ENCODE peak calls at places on chromosomes 16 and 17, in four cellular contexts. J, M, A and R are unnamed samples.
A peak's percentile ranks its signal among the peaks of the same experiment; 100 is the strongest.

GRCh38 chr17:38444151-38444550 is 15.9 kb downstream of the ARHGAP23 start:
- DNase-seq in J (peak; percentile 92), M (peak; percentile 76), A (peak; percentile 65), R (peak; percentile 81)

GRCh38 chr17:143785-144281 is 6.5 kb downstream of the SCGB1C2 start:
- DNase-seq in J (peak; percentile 96), M (peak; percentile 85), A (peak; percentile 52), R (peak; percentile 90)

GRCh38 chr17:72342582-72343527 is 222.0 kb downstream of the SOX9 start:
- DNase-seq in J (no peak), M (peak; percentile 57), A (peak; percentile 28), R (no peak)

GRCh38 chr17:54903375-54903774 is 2.7 kb downstream of the TOM1L1 start:
- DNase-seq in J (no peak), M (peak; percentile 62), A (peak; percentile 60), R (no peak)

GRCh38 chr16:18788828-18789514 is 1.2 kb downstream of the RPS15A start:
- DNase-seq in J (no peak), M (no peak), A (no peak), R (no peak)

GRCh38 chr16:80040413-80040812 is 439.9 kb upstream of the MAF start:
- DNase-seq in J (no peak), M (no peak), A (no peak), R (no peak)

GRCh38 chr16:65855171-65856145 is 511.0 kb upstream of the CDH5 start:
- DNase-seq in J (no peak), M (no peak), A (no peak), R (no peak)

GRCh38 chr17:17313350-17313991 is 10.3 kb downstream of the NT5M start:
- DNase-seq in J (peak; percentile 91), M (peak; percentile 68), A (no peak), R (peak; percentile 87)

GRCh38 chr17:77281904-77282367 is 141.2 kb downstream of the SEC14L1 start:
- DNase-seq in J (no peak), M (peak; percentile 80), A (no peak), R (no peak)

GRCh38 chr17:50967795-50968194 is 101.6 kb upstream of the TOB1 start:
- DNase-seq in J (no peak), M (no peak), A (peak; percentile 76), R (no peak)

GRCh38 chr17:72587773-72588511 is 467.1 kb downstream of the SOX9 start:
- DNase-seq in J (no peak), M (no peak), A (no peak), R (no peak)

GRCh38 chr17:31072186-31072585 is 22.6 kb upstream of the NF1 start:
- DNase-seq in J (no peak), M (no peak), A (peak; percentile 84), R (no peak)

GRCh38 chr17:49465352-49465751 is 29.7 kb upstream of the NGFR start:
- DNase-seq in J (no peak), M (no peak), A (no peak), R (no peak)

GRCh38 chr17:75848523-75849303 is 4.5 kb upstream of the UNC13D start:
- DNase-seq in J (peak; percentile 90), M (peak; percentile 87), A (no peak), R (peak; percentile 61)

GRCh38 chr16:2836646-2837508 is 6.8 kb downstream of the ZG16B start:
- DNase-seq in J (no peak), M (peak; percentile 19), A (no peak), R (no peak)

GRCh38 chr16:2297506-2297860 is 29.6 kb upstream of the RNPS1 start:
- DNase-seq in J (no peak), M (no peak), A (no peak), R (no peak)

GRCh38 chr17:7807206-7807605 is 26.8 kb upstream of the KDM6B start:
- DNase-seq in J (no peak), M (no peak), A (no peak), R (no peak)

GRCh38 chr17:17810374-17811248 is 26.2 kb downstream of the SREBF1 start:
- DNase-seq in J (peak; percentile 70), M (no peak), A (no peak), R (no peak)

GRCh38 chr17:72622661-72623433 is 469.6 kb downstream of the SLC39A11 start:
- DNase-seq in J (no peak), M (no peak), A (no peak), R (no peak)

GRCh38 chr17:75012320-75013076 is at the start of gene MRPL58:
- DNase-seq in J (peak; percentile 97), M (peak; percentile 90), A (peak; percentile 82), R (peak; percentile 94)

GRCh38 chr17:11028349-11028748 is 190.5 kb upstream of the PIRT start:
- DNase-seq in J (no peak), M (no peak), A (no peak), R (no peak)

GRCh38 chr17:18185391-18185790 is 1.8 kb downstream of the ALKBH5 start:
- DNase-seq in J (no peak), M (no peak), A (peak; percentile 52), R (no peak)

GRCh38 chr17:41792835-41793748 is 6.6 kb upstream of the JUP start:
- DNase-seq in J (peak; percentile 64), M (peak; percentile 75), A (no peak), R (no peak)

GRCh38 chr17:40841246-40841645 is 18.8 kb upstream of the KRT10 start:
- DNase-seq in J (no peak), M (no peak), A (peak; percentile 46), R (no peak)

GRCh38 chr16:14024300-14024699 is 46.8 kb upstream of the MRTFB start:
- DNase-seq in J (no peak), M (no peak), A (peak; percentile 28), R (no peak)

GRCh38 chr17:6547336-6547735 is 9.0 kb downstream of the PITPNM3 start:
- DNase-seq in J (no peak), M (no peak), A (no peak), R (no peak)

GRCh38 chr17:17141860-17142552 is 64.1 kb downstream of the PLD6 start:
- DNase-seq in J (peak; percentile 80), M (no peak), A (peak; percentile 52), R (peak; percentile 58)

DNA sequence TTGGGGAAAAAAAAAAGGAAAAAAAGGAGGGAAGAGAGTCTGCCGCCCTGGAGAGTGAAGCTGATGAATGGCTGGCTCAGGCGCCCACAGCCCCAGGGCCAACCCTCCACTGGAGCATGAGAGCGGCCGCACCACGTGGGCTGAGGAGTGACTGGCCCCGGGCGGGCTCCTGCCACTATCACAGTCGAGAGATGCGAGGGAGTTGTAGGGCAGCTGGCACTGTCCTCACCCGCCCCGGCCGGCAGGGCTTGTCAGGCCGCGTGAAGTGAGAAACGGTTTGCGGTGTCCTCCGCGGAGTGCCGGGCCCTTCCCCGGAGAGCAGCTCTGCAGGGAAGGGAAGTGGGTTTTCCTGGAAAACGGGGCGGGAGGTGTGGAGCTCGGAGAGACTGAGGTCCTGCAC is 45.9 kb downstream of the JPH3 start:
- DNase-seq in J (no peak), M (no peak), A (no peak), R (no peak)
- TF ChIP-seq CTCF in J (no peak), M (no peak), A (no peak), R (no peak)

GRCh38 chr16:67173808-67174705 is 3.7 kb downstream of the NOL3 start:
- DNase-seq in J (peak; percentile 84), M (peak; percentile 93), A (peak; percentile 81), R (peak; percentile 77)
- TF ChIP-seq CTCF in J (peak; percentile 22), M (peak; percentile 44), A (peak; percentile 26), R (no peak)

GRCh38 chr16:50665128-50665878 is 15.8 kb downstream of the SNX20 start:
- DNase-seq in J (peak; percentile 83), M (peak; percentile 83), A (peak; percentile 60), R (peak; percentile 78)
- TF ChIP-seq CTCF in J (peak; percentile 93), M (peak; percentile 89), A (peak; percentile 83), R (peak; percentile 75)

GRCh38 chr17:33273743-33274410 is 19.2 kb downstream of the ASIC2 start:
- DNase-seq in J (no peak), M (no peak), A (no peak), R (no peak)
- TF ChIP-seq CTCF in J (no peak), M (no peak), A (no peak), R (no peak)

GRCh38 chr16:318628-319027 is 33.9 kb downstream of the AXIN1 start:
- DNase-seq in J (peak; percentile 85), M (no peak), A (no peak), R (no peak)
- TF ChIP-seq CTCF in J (peak; percentile 76), M (no peak), A (no peak), R (peak; percentile 28)

DNA sequence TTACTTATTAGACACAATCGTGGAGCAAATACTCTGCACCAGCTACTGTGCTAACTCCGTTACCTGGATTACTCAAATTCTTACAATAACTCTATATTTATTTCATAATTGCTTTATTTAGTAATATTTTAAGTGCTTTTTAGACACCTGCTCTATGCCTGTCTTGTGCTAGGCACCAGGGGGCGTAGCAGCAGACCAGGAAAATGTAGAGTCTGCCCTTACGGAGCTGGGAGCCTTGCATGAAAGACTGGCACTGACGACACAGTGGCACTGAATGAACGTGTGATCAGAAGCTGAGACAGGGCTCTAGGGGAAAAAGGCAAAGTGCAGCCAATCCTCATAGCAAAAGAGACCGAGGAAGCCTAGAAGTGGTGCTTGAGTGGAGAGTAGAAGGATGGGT is 486.5 kb downstream of the CDH13 start:
- DNase-seq in J (peak; percentile 71), M (no peak), A (peak; percentile 29), R (no peak)
- TF ChIP-seq CTCF in J (peak; percentile 89), M (peak; percentile 36), A (peak; percentile 69), R (no peak)

GRCh38 chr17:2867441-2868424 is 71.5 kb downstream of the RAP1GAP2 start:
- DNase-seq in J (peak; percentile 93), M (no peak), A (peak; percentile 62), R (no peak)
- TF ChIP-seq CTCF in J (peak; percentile 64), M (no peak), A (no peak), R (no peak)

DNA sequence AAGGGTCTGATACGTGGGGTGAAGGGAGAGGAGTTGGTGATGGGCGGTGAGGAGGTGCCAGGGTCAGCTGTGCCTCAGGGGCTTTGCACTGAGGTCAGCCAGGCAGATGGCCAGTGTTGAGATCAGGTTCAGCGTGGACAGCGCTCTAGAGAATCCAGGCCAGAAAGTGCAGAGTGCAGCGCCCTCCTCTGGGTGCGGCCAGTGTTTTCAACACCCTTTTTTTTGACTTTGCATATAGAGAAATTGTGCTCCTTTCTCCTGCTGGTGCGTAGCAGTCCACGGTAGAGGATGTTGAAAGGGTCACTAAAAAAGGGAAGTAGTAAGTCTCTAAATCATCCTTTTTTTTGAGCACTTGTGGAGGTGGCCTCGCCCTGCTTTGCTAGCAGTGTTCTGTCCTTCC is 53.9 kb downstream of the BANP start:
- DNase-seq in J (peak; percentile 71), M (no peak), A (no peak), R (no peak)
- TF ChIP-seq CTCF in J (peak; percentile 80), M (no peak), A (peak; percentile 13), R (peak; percentile 33)